ENCODE peak calls at places on chromosomes 6 and 20, in four cellular contexts. One of them, this sample, is unnamed.

GRCh38 chr6:5968817-5969726 is 37.7 kb downstream of the NRN1 start:
- DNase-seq in K562: no peak
- DNase-seq in HCT116: peak; percentile 35
- DNase-seq in breast epithelium: peak; percentile 37
- DNase-seq in this sample: peak; percentile 14

GRCh38 chr20:23141016-23141415 is 54.9 kb upstream of the CD93 start:
- DNase-seq in breast epithelium: no peak
- DNase-seq in HCT116: no peak
- DNase-seq in K562: no peak
- DNase-seq in this sample: no peak

GRCh38 chr6:162733489-162733888 is 5.7 kb downstream of the PACRG start:
- DNase-seq in HCT116: no peak
- DNase-seq in breast epithelium: no peak
- DNase-seq in K562: no peak
- DNase-seq in this sample: no peak

GRCh38 chr20:29349836-29350235 is 1907.6 kb upstream of the DEFB115 start:
- DNase-seq in HCT116: no peak
- DNase-seq in K562: no peak
- DNase-seq in breast epithelium: no peak
- DNase-seq in this sample: no peak

GRCh38 chr6:147506704-147507114 is 1.8 kb upstream of the SAMD5 start:
- DNase-seq in HCT116: no peak
- DNase-seq in K562: peak; percentile 88
- DNase-seq in breast epithelium: peak; percentile 52
- DNase-seq in this sample: no peak

GRCh38 chr6:136347847-136348246 is 58.2 kb upstream of the BCLAF1 start:
- DNase-seq in HCT116: no peak
- DNase-seq in K562: no peak
- DNase-seq in breast epithelium: no peak
- DNase-seq in this sample: no peak

GRCh38 chr20:47160240-47160639 is 196.3 kb downstream of the ZMYND8 start:
- DNase-seq in K562: no peak
- DNase-seq in HCT116: no peak
- DNase-seq in breast epithelium: no peak
- DNase-seq in this sample: no peak

GRCh38 chr6:91730710-91731109 is 1143.8 kb upstream of the MAP3K7 start:
- DNase-seq in HCT116: no peak
- DNase-seq in K562: no peak
- DNase-seq in breast epithelium: no peak
- DNase-seq in this sample: no peak

GRCh38 chr20:9228774-9229450 is 160.0 kb downstream of the PLCB4 start:
- DNase-seq in K562: no peak
- DNase-seq in HCT116: no peak
- DNase-seq in breast epithelium: no peak
- DNase-seq in this sample: no peak

GRCh38 chr6:104940881-104941693 is 15.8 kb upstream of the LIN28B start:
- DNase-seq in HCT116: no peak
- DNase-seq in breast epithelium: no peak
- DNase-seq in K562: peak; percentile 80
- DNase-seq in this sample: no peak

GRCh38 chr6:146865756-146866266 is 267.0 kb downstream of the ADGB start:
- DNase-seq in HCT116: no peak
- DNase-seq in breast epithelium: no peak
- DNase-seq in K562: no peak
- DNase-seq in this sample: no peak

GRCh38 chr20:57272883-57273282 is 6.4 kb upstream of the BMP7 start:
- DNase-seq in HCT116: no peak
- DNase-seq in breast epithelium: no peak
- DNase-seq in K562: no peak
- DNase-seq in this sample: no peak

GRCh38 chr6:14506656-14507242 is 389.2 kb downstream of the CD83 start:
- DNase-seq in breast epithelium: no peak
- DNase-seq in HCT116: no peak
- DNase-seq in K562: no peak
- DNase-seq in this sample: no peak

GRCh38 chr20:57999465-58000111 is 228.9 kb downstream of the ANKRD60 start:
- DNase-seq in breast epithelium: peak; percentile 53
- DNase-seq in K562: no peak
- DNase-seq in HCT116: no peak
- DNase-seq in this sample: no peak

GRCh38 chr6:125507987-125508655 is 206.4 kb upstream of the HDDC2 start:
- DNase-seq in K562: no peak
- DNase-seq in breast epithelium: no peak
- DNase-seq in HCT116: no peak
- DNase-seq in this sample: peak; percentile 43

GRCh38 chr6:23494367-23494766 is 631.6 kb upstream of the NRSN1 start:
- DNase-seq in breast epithelium: no peak
- DNase-seq in HCT116: no peak
- DNase-seq in K562: no peak
- DNase-seq in this sample: no peak

GRCh38 chr6:67640462-67640861 is 994.6 kb upstream of the ADGRB3 start:
- DNase-seq in K562: no peak
- DNase-seq in breast epithelium: no peak
- DNase-seq in HCT116: no peak
- DNase-seq in this sample: no peak

GRCh38 chr20:62485701-62486089 is 9.9 kb upstream of the GATA5 start:
- DNase-seq in K562: no peak
- DNase-seq in breast epithelium: no peak
- DNase-seq in HCT116: no peak
- DNase-seq in this sample: no peak

GRCh38 chr6:42220754-42221153 is 3.1 kb upstream of the MRPS10 start:
- DNase-seq in breast epithelium: no peak
- DNase-seq in HCT116: no peak
- DNase-seq in K562: no peak
- DNase-seq in this sample: no peak

GRCh38 chr6:143673638-143674037 is 4.1 kb upstream of the PHACTR2 start:
- DNase-seq in breast epithelium: no peak
- DNase-seq in K562: no peak
- DNase-seq in HCT116: peak; percentile 68
- DNase-seq in this sample: peak; percentile 61

GRCh38 chr6:143674466-143675114 is 3.2 kb upstream of the PHACTR2 start:
- DNase-seq in breast epithelium: no peak
- DNase-seq in K562: no peak
- DNase-seq in HCT116: no peak
- DNase-seq in this sample: no peak

GRCh38 chr6:143675946-143676345 is 1.8 kb upstream of the PHACTR2 start:
- DNase-seq in K562: no peak
- DNase-seq in HCT116: no peak
- DNase-seq in breast epithelium: no peak
- DNase-seq in this sample: no peak

GRCh38 chr6:143676437-143677045 is 1.2 kb upstream of the PHACTR2 start:
- DNase-seq in K562: no peak
- DNase-seq in breast epithelium: no peak
- DNase-seq in HCT116: no peak
- DNase-seq in this sample: no peak

GRCh38 chr6:143675327-143675900 is 2.4 kb upstream of the PHACTR2 start:
- DNase-seq in K562: no peak
- DNase-seq in breast epithelium: no peak
- DNase-seq in HCT116: no peak
- DNase-seq in this sample: no peak
- H3K4me3 ChIP-seq in K562: no peak overlapping the region
- H3K4me3 ChIP-seq in breast epithelium: no peak overlapping the region
- H3K4me3 ChIP-seq in HCT116: no peak overlapping the region
- H3K4me3 ChIP-seq in this sample: no peak overlapping the region

GRCh38 chr6:28903686-28904085 is 20.1 kb downstream of the TRIM27 start:
- DNase-seq in HCT116: no peak
- DNase-seq in K562: no peak
- DNase-seq in breast epithelium: no peak
- DNase-seq in this sample: no peak
- H3K36me3 ChIP-seq in HCT116: peaks cover 54% of the 10 kb centered on the region
- H3K36me3 ChIP-seq in K562: peaks cover 88% of the 10 kb centered on the region
- H3K36me3 ChIP-seq in breast epithelium: peaks cover 12% of the 10 kb centered on the region
- H3K36me3 ChIP-seq in this sample: peaks cover 1% of the 10 kb centered on the region

GRCh38 chr20:39253051-39253682 is 291.0 kb downstream of the DHX35 start:
- DNase-seq in HCT116: no peak
- DNase-seq in K562: no peak
- DNase-seq in breast epithelium: no peak
- DNase-seq in this sample: no peak

GRCh38 chr20:39252035-39252434 is 289.9 kb downstream of the DHX35 start:
- DNase-seq in HCT116: no peak
- DNase-seq in K562: no peak
- DNase-seq in breast epithelium: no peak
- DNase-seq in this sample: no peak

GRCh38 chr20:39248851-39249485 is 286.8 kb downstream of the DHX35 start:
- DNase-seq in HCT116: no peak
- DNase-seq in breast epithelium: no peak
- DNase-seq in K562: no peak
- DNase-seq in this sample: no peak

GRCh38 chr20:39246436-39246835 is 284.3 kb downstream of the DHX35 start:
- DNase-seq in HCT116: no peak
- DNase-seq in breast epithelium: no peak
- DNase-seq in K562: no peak
- DNase-seq in this sample: no peak

GRCh38 chr20:39249798-39250197 is 287.7 kb downstream of the DHX35 start:
- DNase-seq in breast epithelium: no peak
- DNase-seq in HCT116: no peak
- DNase-seq in K562: no peak
- DNase-seq in this sample: no peak
- H3K4me3 ChIP-seq in breast epithelium: no peak overlapping the region
- H3K4me3 ChIP-seq in HCT116: no peak overlapping the region
- H3K4me3 ChIP-seq in K562: no peak overlapping the region
- H3K4me3 ChIP-seq in this sample: no peak overlapping the region

GRCh38 chr6:34866509-34866908 is 21.3 kb downstream of the TAF11 start:
- DNase-seq in HCT116: no peak
- DNase-seq in breast epithelium: no peak
- DNase-seq in K562: no peak
- DNase-seq in this sample: no peak
- H3K36me3 ChIP-seq in HCT116: peaks cover 19% of the 10 kb centered on the region
- H3K36me3 ChIP-seq in breast epithelium: no peaks in the 10 kb centered on the region
- H3K36me3 ChIP-seq in K562: peaks cover 65% of the 10 kb centered on the region
- H3K36me3 ChIP-seq in this sample: peaks cover 2% of the 10 kb centered on the region

GRCh38 chr6:82362144-82362543 is 1.5 kb upstream of the TPBG start:
- DNase-seq in breast epithelium: no peak
- DNase-seq in K562: no peak
- DNase-seq in HCT116: no peak
- DNase-seq in this sample: no peak
- H3K4me3 ChIP-seq in breast epithelium: no peak overlapping the region
- H3K4me3 ChIP-seq in K562: no peak overlapping the region
- H3K4me3 ChIP-seq in HCT116: no peak overlapping the region
- H3K4me3 ChIP-seq in this sample: no peak overlapping the region